ENCODE peak calls at places on chromosomes 4 and X, in nine cellular contexts. One of them, this sample, is unnamed.

GRCh38 chr4:56979674-56980073 is 978 bp downstream of the POLR2B start:
- DNase-seq in neural progenitor cell: peak; percentile 37
- DNase-seq in choroid plexus epithelial cell: peak; percentile 52
- DNase-seq in HL-60: peak; percentile 51
- DNase-seq in prostate gland: no peak
- DNase-seq in astrocyte of the cerebellum: no peak
- DNase-seq in NB4: peak; percentile 65
- DNase-seq in transverse colon: peak; percentile 31
- DNase-seq in A549: no peak
- DNase-seq in this sample: peak; percentile 52

GRCh38 chr4:10730590-10730989 is 46.0 kb upstream of the CLNK start:
- DNase-seq in astrocyte of the cerebellum: no peak
- DNase-seq in choroid plexus epithelial cell: no peak
- DNase-seq in NB4: no peak
- DNase-seq in neural progenitor cell: no peak
- DNase-seq in prostate gland: no peak
- DNase-seq in HL-60: no peak
- DNase-seq in A549: no peak
- DNase-seq in transverse colon: no peak
- DNase-seq in this sample: no peak

GRCh38 chr4:171719691-171720090 is 93.5 kb upstream of the GALNTL6 start:
- DNase-seq in transverse colon: no peak
- DNase-seq in A549: no peak
- DNase-seq in prostate gland: no peak
- DNase-seq in HL-60: no peak
- DNase-seq in neural progenitor cell: no peak
- DNase-seq in choroid plexus epithelial cell: no peak
- DNase-seq in NB4: no peak
- DNase-seq in astrocyte of the cerebellum: no peak
- DNase-seq in this sample: no peak

GRCh38 chr4:30586850-30587249 is 133.3 kb upstream of the PCDH7 start:
- DNase-seq in HL-60: no peak
- DNase-seq in A549: no peak
- DNase-seq in prostate gland: no peak
- DNase-seq in astrocyte of the cerebellum: no peak
- DNase-seq in choroid plexus epithelial cell: no peak
- DNase-seq in NB4: no peak
- DNase-seq in neural progenitor cell: no peak
- DNase-seq in transverse colon: no peak
- DNase-seq in this sample: no peak

GRCh38 chrX:53715336-53715924 is 28.9 kb upstream of the HUWE1 start:
- DNase-seq in astrocyte of the cerebellum: no peak
- DNase-seq in prostate gland: no peak
- DNase-seq in choroid plexus epithelial cell: peak; percentile 14
- DNase-seq in neural progenitor cell: no peak
- DNase-seq in A549: no peak
- DNase-seq in HL-60: no peak
- DNase-seq in transverse colon: no peak
- DNase-seq in NB4: no peak
- DNase-seq in this sample: no peak

GRCh38 chrX:16022580-16023170 is 100.7 kb upstream of the GRPR start:
- DNase-seq in transverse colon: no peak
- DNase-seq in HL-60: no peak
- DNase-seq in neural progenitor cell: no peak
- DNase-seq in NB4: no peak
- DNase-seq in astrocyte of the cerebellum: peak; percentile 6
- DNase-seq in A549: peak; percentile 5
- DNase-seq in prostate gland: no peak
- DNase-seq in choroid plexus epithelial cell: no peak
- DNase-seq in this sample: peak; percentile 54

GRCh38 chrX:125394449-125394848 is 74.8 kb downstream of the TEX13C start:
- DNase-seq in prostate gland: no peak
- DNase-seq in astrocyte of the cerebellum: no peak
- DNase-seq in neural progenitor cell: no peak
- DNase-seq in transverse colon: no peak
- DNase-seq in HL-60: no peak
- DNase-seq in NB4: no peak
- DNase-seq in choroid plexus epithelial cell: no peak
- DNase-seq in A549: no peak
- DNase-seq in this sample: no peak

GRCh38 chr4:3291411-3291968 is 1.3 kb upstream of the RGS12 start:
- DNase-seq in astrocyte of the cerebellum: no peak
- DNase-seq in NB4: no peak
- DNase-seq in choroid plexus epithelial cell: no peak
- DNase-seq in A549: no peak
- DNase-seq in transverse colon: peak; percentile 67
- DNase-seq in neural progenitor cell: peak; percentile 56
- DNase-seq in prostate gland: peak; percentile 62
- DNase-seq in HL-60: no peak
- DNase-seq in this sample: no peak

GRCh38 chrX:44068043-44068442 is 94.9 kb upstream of the NDP start:
- DNase-seq in A549: no peak
- DNase-seq in prostate gland: no peak
- DNase-seq in HL-60: no peak
- DNase-seq in astrocyte of the cerebellum: no peak
- DNase-seq in neural progenitor cell: no peak
- DNase-seq in choroid plexus epithelial cell: no peak
- DNase-seq in NB4: no peak
- DNase-seq in transverse colon: no peak
- DNase-seq in this sample: no peak

GRCh38 chr4:3836802-3837601 is 70.8 kb downstream of the ADRA2C start:
- DNase-seq in prostate gland: no peak
- DNase-seq in neural progenitor cell: peak; percentile 55
- DNase-seq in transverse colon: no peak
- DNase-seq in astrocyte of the cerebellum: no peak
- DNase-seq in NB4: peak; percentile 38
- DNase-seq in HL-60: no peak
- DNase-seq in A549: no peak
- DNase-seq in choroid plexus epithelial cell: no peak
- DNase-seq in this sample: no peak

GRCh38 chr4:54614094-54614493 is 43.7 kb upstream of the KIT start:
- DNase-seq in NB4: no peak
- DNase-seq in A549: no peak
- DNase-seq in astrocyte of the cerebellum: no peak
- DNase-seq in neural progenitor cell: no peak
- DNase-seq in choroid plexus epithelial cell: no peak
- DNase-seq in transverse colon: no peak
- DNase-seq in prostate gland: no peak
- DNase-seq in HL-60: no peak
- DNase-seq in this sample: no peak

GRCh38 chr4:121776610-121777401 is 11.8 kb upstream of the SMIM43 start:
- DNase-seq in A549: no peak
- DNase-seq in transverse colon: no peak
- DNase-seq in neural progenitor cell: no peak
- DNase-seq in choroid plexus epithelial cell: no peak
- DNase-seq in prostate gland: no peak
- DNase-seq in NB4: no peak
- DNase-seq in HL-60: no peak
- DNase-seq in astrocyte of the cerebellum: no peak
- DNase-seq in this sample: no peak

GRCh38 chr4:129350800-129351199 is 254.8 kb downstream of the C4orf33 start:
- DNase-seq in NB4: no peak
- DNase-seq in astrocyte of the cerebellum: no peak
- DNase-seq in transverse colon: no peak
- DNase-seq in A549: no peak
- DNase-seq in choroid plexus epithelial cell: peak; percentile 30
- DNase-seq in HL-60: no peak
- DNase-seq in prostate gland: no peak
- DNase-seq in neural progenitor cell: no peak
- DNase-seq in this sample: peak; percentile 32

GRCh38 chr4:24328300-24328699 is 256.1 kb downstream of the DHX15 start:
- DNase-seq in astrocyte of the cerebellum: no peak
- DNase-seq in transverse colon: no peak
- DNase-seq in NB4: no peak
- DNase-seq in HL-60: no peak
- DNase-seq in A549: no peak
- DNase-seq in prostate gland: no peak
- DNase-seq in choroid plexus epithelial cell: no peak
- DNase-seq in neural progenitor cell: no peak
- DNase-seq in this sample: no peak

GRCh38 chr4:118224239-118224829 is 128.5 kb downstream of the PRSS12 start:
- DNase-seq in A549: peak; percentile 2
- DNase-seq in HL-60: peak; percentile 3
- DNase-seq in astrocyte of the cerebellum: peak; percentile 65
- DNase-seq in neural progenitor cell: peak; percentile 67
- DNase-seq in NB4: peak; percentile 77
- DNase-seq in choroid plexus epithelial cell: peak; percentile 86
- DNase-seq in prostate gland: no peak
- DNase-seq in transverse colon: no peak
- DNase-seq in this sample: peak; percentile 78

GRCh38 chr4:112213091-112213490 is 18.5 kb upstream of the AP1AR start:
- DNase-seq in transverse colon: peak; percentile 54
- DNase-seq in NB4: peak; percentile 45
- DNase-seq in HL-60: peak; percentile 56
- DNase-seq in choroid plexus epithelial cell: peak; percentile 49
- DNase-seq in A549: no peak
- DNase-seq in prostate gland: no peak
- DNase-seq in astrocyte of the cerebellum: no peak
- DNase-seq in neural progenitor cell: no peak
- DNase-seq in this sample: peak; percentile 41

GRCh38 chrX:7614616-7615015 is 228.4 kb upstream of the VCX start:
- DNase-seq in NB4: no peak
- DNase-seq in transverse colon: no peak
- DNase-seq in choroid plexus epithelial cell: no peak
- DNase-seq in HL-60: no peak
- DNase-seq in neural progenitor cell: no peak
- DNase-seq in prostate gland: no peak
- DNase-seq in astrocyte of the cerebellum: no peak
- DNase-seq in A549: no peak
- DNase-seq in this sample: no peak

GRCh38 chrX:154380787-154381186 is 1.7 kb downstream of the EMD start:
- DNase-seq in astrocyte of the cerebellum: no peak
- DNase-seq in NB4: no peak
- DNase-seq in A549: no peak
- DNase-seq in prostate gland: no peak
- DNase-seq in HL-60: no peak
- DNase-seq in choroid plexus epithelial cell: no peak
- DNase-seq in transverse colon: no peak
- DNase-seq in neural progenitor cell: no peak
- DNase-seq in this sample: no peak
- H3K4me3 ChIP-seq in astrocyte of the cerebellum: peak overlapping the region; percentile 71
- H3K4me3 ChIP-seq in NB4: no peak overlapping the region
- H3K4me3 ChIP-seq in A549: peak overlapping the region; percentile 91
- H3K4me3 ChIP-seq in prostate gland: no peak overlapping the region
- H3K4me3 ChIP-seq in HL-60: no peak overlapping the region
- H3K4me3 ChIP-seq in choroid plexus epithelial cell: no peak overlapping the region
- H3K4me3 ChIP-seq in transverse colon: no peak overlapping the region
- H3K4me3 ChIP-seq in neural progenitor cell: peak overlapping the region; percentile 76
- H3K4me3 ChIP-seq in this sample: peak overlapping the region; percentile 71

GRCh38 chrX:131752493-131753198 is 208.8 kb downstream of the OR13H1 start:
- DNase-seq in astrocyte of the cerebellum: peak; percentile 91
- DNase-seq in NB4: no peak
- DNase-seq in transverse colon: peak; percentile 89
- DNase-seq in neural progenitor cell: no peak
- DNase-seq in HL-60: peak; percentile 80
- DNase-seq in prostate gland: no peak
- DNase-seq in choroid plexus epithelial cell: no peak
- DNase-seq in A549: no peak
- DNase-seq in this sample: peak; percentile 89
- TF ChIP-seq CTCF in astrocyte of the cerebellum: peak; percentile 35
- TF ChIP-seq CTCF in NB4: no peak
- TF ChIP-seq CTCF in transverse colon: no peak
- TF ChIP-seq CTCF in neural progenitor cell: no peak
- TF ChIP-seq CTCF in HL-60: no peak
- TF ChIP-seq CTCF in prostate gland: no peak
- TF ChIP-seq CTCF in choroid plexus epithelial cell: no peak
- TF ChIP-seq CTCF in A549: peak; percentile 50
- TF ChIP-seq CTCF in this sample: peak; percentile 34

GRCh38 chr4:85828295-85828910 is 353.5 kb downstream of the ARHGAP24 start:
- DNase-seq in prostate gland: no peak
- DNase-seq in A549: no peak
- DNase-seq in neural progenitor cell: no peak
- DNase-seq in NB4: no peak
- DNase-seq in astrocyte of the cerebellum: no peak
- DNase-seq in HL-60: no peak
- DNase-seq in choroid plexus epithelial cell: peak; percentile 68
- DNase-seq in transverse colon: no peak
- DNase-seq in this sample: peak; percentile 69

GRCh38 chr4:85829276-85830051 is 354.5 kb downstream of the ARHGAP24 start:
- DNase-seq in astrocyte of the cerebellum: no peak
- DNase-seq in prostate gland: no peak
- DNase-seq in transverse colon: no peak
- DNase-seq in HL-60: no peak
- DNase-seq in neural progenitor cell: no peak
- DNase-seq in choroid plexus epithelial cell: peak; percentile 63
- DNase-seq in NB4: no peak
- DNase-seq in A549: no peak
- DNase-seq in this sample: peak; percentile 80

GRCh38 chr4:85824166-85824945 is 349.4 kb downstream of the ARHGAP24 start:
- DNase-seq in prostate gland: no peak
- DNase-seq in transverse colon: no peak
- DNase-seq in NB4: no peak
- DNase-seq in choroid plexus epithelial cell: no peak
- DNase-seq in neural progenitor cell: no peak
- DNase-seq in HL-60: no peak
- DNase-seq in astrocyte of the cerebellum: no peak
- DNase-seq in A549: no peak
- DNase-seq in this sample: no peak

GRCh38 chr4:85823295-85823694 is 348.3 kb downstream of the ARHGAP24 start:
- DNase-seq in neural progenitor cell: no peak
- DNase-seq in astrocyte of the cerebellum: no peak
- DNase-seq in HL-60: no peak
- DNase-seq in prostate gland: no peak
- DNase-seq in choroid plexus epithelial cell: peak; percentile 52
- DNase-seq in NB4: no peak
- DNase-seq in transverse colon: no peak
- DNase-seq in A549: no peak
- DNase-seq in this sample: peak; percentile 38

GRCh38 chr4:85825937-85826678 is 351.2 kb downstream of the ARHGAP24 start:
- DNase-seq in prostate gland: no peak
- DNase-seq in HL-60: no peak
- DNase-seq in transverse colon: peak; percentile 24
- DNase-seq in choroid plexus epithelial cell: peak; percentile 71
- DNase-seq in A549: peak; percentile 4
- DNase-seq in NB4: peak; percentile 6
- DNase-seq in neural progenitor cell: peak; percentile 58
- DNase-seq in astrocyte of the cerebellum: peak; percentile 77
- DNase-seq in this sample: peak; percentile 45
- H3K4me3 ChIP-seq in prostate gland: no peak overlapping the region
- H3K4me3 ChIP-seq in HL-60: no peak overlapping the region
- H3K4me3 ChIP-seq in transverse colon: no peak overlapping the region
- H3K4me3 ChIP-seq in choroid plexus epithelial cell: no peak overlapping the region
- H3K4me3 ChIP-seq in A549: no peak overlapping the region
- H3K4me3 ChIP-seq in NB4: no peak overlapping the region
- H3K4me3 ChIP-seq in neural progenitor cell: no peak overlapping the region
- H3K4me3 ChIP-seq in astrocyte of the cerebellum: no peak overlapping the region
- H3K4me3 ChIP-seq in this sample: no peak overlapping the region

DNA sequence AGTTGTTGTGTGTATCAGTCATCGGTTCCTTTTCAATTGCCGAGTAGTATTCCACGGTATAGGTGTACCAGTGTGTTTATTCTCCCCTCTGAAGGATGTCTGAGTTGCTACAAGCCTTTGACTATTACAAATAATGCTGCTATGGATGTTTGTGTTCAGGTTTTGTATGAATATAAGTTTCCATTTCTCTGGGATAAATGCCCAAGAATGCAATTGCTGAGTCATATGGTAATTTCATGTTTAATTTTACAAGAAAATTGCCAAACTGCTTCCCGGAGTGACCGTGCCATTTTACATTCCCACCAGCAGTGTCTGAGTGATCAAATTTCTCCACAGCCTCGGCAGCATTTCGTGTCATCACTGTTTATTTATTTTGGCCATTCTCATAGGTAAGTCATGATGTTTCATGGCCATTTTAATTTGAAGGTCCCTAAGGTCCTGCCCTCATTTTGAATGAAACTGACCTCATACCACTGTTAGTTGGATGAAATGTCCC is 73.9 kb downstream of the IRF2 start:
- DNase-seq in A549: no peak
- DNase-seq in astrocyte of the cerebellum: peak; percentile 94
- DNase-seq in transverse colon: no peak
- DNase-seq in choroid plexus epithelial cell: peak; percentile 98
- DNase-seq in neural progenitor cell: no peak
- DNase-seq in NB4: no peak
- DNase-seq in prostate gland: no peak
- DNase-seq in HL-60: no peak
- DNase-seq in this sample: peak; percentile 96
- TF ChIP-seq CTCF in A549: no peak
- TF ChIP-seq CTCF in astrocyte of the cerebellum: peak; percentile 49
- TF ChIP-seq CTCF in transverse colon: no peak
- TF ChIP-seq CTCF in choroid plexus epithelial cell: peak; percentile 69
- TF ChIP-seq CTCF in neural progenitor cell: no peak
- TF ChIP-seq CTCF in NB4: no peak
- TF ChIP-seq CTCF in prostate gland: peak; percentile 26
- TF ChIP-seq CTCF in HL-60: no peak
- TF ChIP-seq CTCF in this sample: peak; percentile 47

This sample was measured in fibroblast of mammary gland.